ENCODE peak calls at places on chromosomes 5 and 9, in ten cellular contexts. T is COR-L47; J is germinal center; G is substantia nigra; D is fibroblast of lung; N is activated CD8-positive, alpha-beta memory T cell treated with anti-CD3 and anti-CD28 coated beads, Interleukin-2, amount 50 U/mL, for 4 hours; L is SHP77; I is NCI-H1694; P is NCI-H1436; K is stomach. W is an unnamed sample.

GRCh38 chr5:15786884-15787283 is 286.9 kb downstream of the FBXL7 start:
- DNase-seq in N (no peak), D (no peak), T (no peak), L (no peak), P (no peak), J (no peak), I (no peak), K (no peak), G (no peak), W (no peak)

GRCh38 chr5:116361171-116361967 is 213.3 kb downstream of the SEMA6A start:
- DNase-seq in G (peak; percentile 65), I (no peak), L (peak; percentile 26), D (peak; percentile 31), K (peak; percentile 55), N (no peak), J (no peak), T (no peak), P (peak; percentile 50), W (no peak)

GRCh38 chr5:127419007-127419406 is 98.4 kb upstream of the PRRC1 start:
- DNase-seq in N (no peak), G (no peak), T (no peak), J (no peak), P (no peak), I (peak; percentile 55), K (no peak), D (no peak), L (no peak), W (no peak)

GRCh38 chr9:69925452-69925851 is 104.8 kb downstream of the CFAP95 start:
- DNase-seq in N (no peak), I (no peak), J (no peak), L (no peak), K (no peak), D (no peak), T (no peak), G (no peak), P (no peak), W (no peak)

GRCh38 chr5:55226027-55226933 is 835 bp downstream of the MCIDAS start:
- DNase-seq in N (peak; percentile 54), K (peak; percentile 63), L (peak; percentile 82), D (no peak), G (no peak), T (peak; percentile 83), I (peak; percentile 86), J (peak; percentile 80), P (peak; percentile 75), W (no peak)

GRCh38 chr5:143041461-143041860 is 271.3 kb downstream of the ARHGAP26 start:
- DNase-seq in G (no peak), J (no peak), K (no peak), P (no peak), T (no peak), I (peak; percentile 85), L (no peak), N (no peak), D (no peak), W (no peak)

GRCh38 chr5:91189480-91190332 is 193.4 kb downstream of the ARRDC3 start:
- DNase-seq in J (no peak), I (no peak), K (no peak), P (no peak), L (no peak), D (peak; percentile 83), T (no peak), G (no peak), N (no peak), W (peak; percentile 57)

GRCh38 chr5:90767710-90768109 is 209.1 kb downstream of the ADGRV1 start:
- DNase-seq in L (no peak), D (no peak), K (no peak), N (no peak), J (no peak), P (no peak), I (no peak), G (no peak), T (no peak), W (no peak)

GRCh38 chr9:18314321-18314720 is 159.6 kb upstream of the ADAMTSL1 start:
- DNase-seq in K (no peak), J (no peak), N (no peak), L (no peak), T (no peak), P (no peak), I (no peak), D (no peak), G (no peak), W (no peak)

GRCh38 chr5:133200256-133200655 is 148.4 kb downstream of the HSPA4 start:
- DNase-seq in N (no peak), K (no peak), G (no peak), J (no peak), I (no peak), T (no peak), L (no peak), P (no peak), D (no peak), W (no peak)

GRCh38 chr5:142619815-142620214 is 66.1 kb downstream of the FGF1 start:
- DNase-seq in D (no peak), I (no peak), P (no peak), L (no peak), J (no peak), T (no peak), K (no peak), N (no peak), G (no peak), W (no peak)

GRCh38 chr9:109861499-109861898 is 81.5 kb downstream of the PALM2AKAP2 start:
- DNase-seq in D (peak; percentile 73), G (no peak), T (no peak), J (no peak), P (no peak), N (no peak), L (no peak), I (no peak), K (no peak), W (no peak)

GRCh38 chr9:134031071-134031470 is 5.8 kb downstream of the BRD3OS start:
- DNase-seq in T (no peak), J (no peak), I (no peak), N (no peak), P (no peak), G (no peak), D (no peak), L (no peak), K (no peak), W (no peak)

GRCh38 chr9:115164511-115164974 is 46.6 kb upstream of the TNC start:
- DNase-seq in P (no peak), G (peak; percentile 92), I (peak; percentile 70), N (no peak), K (no peak), L (no peak), J (no peak), T (peak; percentile 70), D (peak; percentile 45), W (peak; percentile 68)

GRCh38 chr5:6496207-6496584 is 47.5 kb downstream of the UBE2QL1 start:
- DNase-seq in I (no peak), J (no peak), L (no peak), D (no peak), T (no peak), K (no peak), P (no peak), G (no peak), N (no peak), W (no peak)

GRCh38 chr9:4139201-4139600 is 160.7 kb downstream of the GLIS3 start:
- DNase-seq in L (no peak), D (no peak), T (no peak), G (no peak), P (no peak), I (no peak), K (no peak), N (no peak), J (no peak), W (no peak)

GRCh38 chr9:13049223-13049622 is 230.3 kb downstream of the MPDZ start:
- DNase-seq in T (peak; percentile 89), N (no peak), L (no peak), J (no peak), P (no peak), I (no peak), D (no peak), G (no peak), K (no peak), W (no peak)

GRCh38 chr5:99054972-99055371 is 126.2 kb upstream of the CHD1 start:
- DNase-seq in J (no peak), P (no peak), K (no peak), I (no peak), L (no peak), D (no peak), T (no peak), N (no peak), G (no peak), W (no peak)

GRCh38 chr5:61200582-61201155 is 38.4 kb upstream of the SMIM15 start:
- DNase-seq in G (no peak), L (no peak), P (peak; percentile 6), J (no peak), T (no peak), D (no peak), K (no peak), I (no peak), N (no peak), W (no peak)

GRCh38 chr5:172004824-172005237 is 1.6 kb downstream of the FBXW11 start:
- DNase-seq in L (no peak), D (no peak), J (peak; percentile 23), G (no peak), N (peak; percentile 38), T (no peak), K (no peak), I (no peak), P (no peak), W (no peak)

GRCh38 chr5:142617416-142617815 is 68.5 kb downstream of the FGF1 start:
- DNase-seq in P (no peak), N (no peak), T (no peak), J (no peak), G (no peak), D (no peak), K (no peak), L (no peak), I (no peak), W (no peak)

GRCh38 chr9:131951905-131952304 is 127.8 kb downstream of the MED27 start:
- DNase-seq in L (no peak), D (peak; percentile 64), K (no peak), P (no peak), G (peak; percentile 61), T (no peak), I (no peak), N (no peak), J (no peak), W (no peak)

GRCh38 chr9:99023831-99024230 is 80.1 kb downstream of the COL15A1 start:
- DNase-seq in D (peak; percentile 22), N (no peak), J (no peak), P (peak; percentile 95), I (peak; percentile 57), K (no peak), L (peak; percentile 7), T (peak; percentile 91), G (no peak), W (no peak)

GRCh38 chr9:78239506-78239905 is 3.6 kb downstream of the CEP78 start:
- DNase-seq in T (no peak), P (no peak), K (peak; percentile 55), N (no peak), G (no peak), J (no peak), D (no peak), L (no peak), I (no peak), W (no peak)

GRCh38 chr9:108759399-108759798 is 96.4 kb downstream of the ACTL7B start:
- DNase-seq in G (no peak), P (no peak), D (no peak), N (no peak), I (no peak), T (no peak), J (no peak), K (no peak), L (no peak), W (no peak)

GRCh38 chr9:116058421-116058820 is 95.2 kb upstream of the PAPPA start:
- DNase-seq in D (peak; percentile 73), K (no peak), J (no peak), P (no peak), T (no peak), N (no peak), G (no peak), L (no peak), I (no peak), W (no peak)

GRCh38 chr9:27683181-27683580 is 109.9 kb upstream of the C9orf72 start:
- DNase-seq in D (no peak), G (no peak), J (no peak), I (no peak), T (no peak), N (no peak), L (no peak), P (no peak), K (no peak), W (no peak)

GRCh38 chr5:65326912-65327311 is 154.8 kb downstream of the ADAMTS6 start:
- DNase-seq in D (peak; percentile 41), T (no peak), P (no peak), G (no peak), I (no peak), L (no peak), K (no peak), J (no peak), N (no peak), W (no peak)

W was measured in kidney epithelial cell.